ENCODE peak calls at places on chromosomes 3 and 15, in four cellular contexts. E, D, P and H are unnamed samples.

GRCh38 chr3:110413807-110414748 is 657.5 kb upstream of the NECTIN3 start:
- DNase-seq in E (peak), P (no peak), D (peak), H (no peak)

GRCh38 chr3:173711619-173712018 is 314.1 kb downstream of the NLGN1 start:
- DNase-seq in P (no peak), D (no peak), E (no peak), H (no peak)

GRCh38 chr3:133662256-133662773 is 574 bp upstream of the TOPBP1 start:
- DNase-seq in E (peak), D (peak), P (no peak), H (no peak)

GRCh38 chr15:91385301-91385700 is 285.2 kb downstream of the SV2B start:
- DNase-seq in E (peak), D (peak), P (no peak), H (no peak)

GRCh38 chr3:40768536-40768935 is 243.8 kb downstream of the ZNF621 start:
- DNase-seq in E (peak), D (no peak), P (no peak), H (no peak)

GRCh38 chr3:125061170-125061569 is 5.4 kb upstream of the HEG1 start:
- DNase-seq in D (peak), E (peak), P (no peak), H (no peak)

GRCh38 chr15:98999233-98999632 is 8.4 kb downstream of the PGPEP1L start:
- DNase-seq in P (no peak), E (no peak), D (no peak), H (no peak)

GRCh38 chr3:197298858-197299854 is 744 bp upstream of the DLG1 start:
- DNase-seq in D (no peak), E (no peak), P (no peak), H (peak)

GRCh38 chr3:166110102-166110501 is 272.9 kb upstream of the BCHE start:
- DNase-seq in P (no peak), E (no peak), D (no peak), H (no peak)

GRCh38 chr15:66424963-66425612 is 38.4 kb downstream of the MAP2K1 start:
- DNase-seq in P (no peak), D (no peak), E (no peak), H (no peak)

GRCh38 chr3:120425877-120426276 is 24.9 kb downstream of the FSTL1 start:
- DNase-seq in E (peak), P (no peak), D (peak), H (no peak)

GRCh38 chr3:146165370-146165769 is 4.4 kb upstream of the PLOD2 start:
- DNase-seq in D (peak), P (no peak), E (peak), H (no peak)

GRCh38 chr3:108329087-108329486 is 32.7 kb downstream of the HHLA2 start:
- DNase-seq in P (no peak), E (no peak), D (no peak), H (no peak)

GRCh38 chr3:52473031-52473430 is 17.6 kb downstream of the NISCH start:
- DNase-seq in D (no peak), P (no peak), E (no peak), H (no peak)

GRCh38 chr3:30199096-30199734 is 407.2 kb upstream of the TGFBR2 start:
- DNase-seq in D (peak), E (peak), P (peak), H (no peak)

GRCh38 chr3:108953210-108953609 is 469 bp downstream of the GUCA1C start:
- DNase-seq in E (no peak), D (no peak), P (no peak), H (no peak)

GRCh38 chr3:98734737-98735136 is 28.4 kb upstream of the ST3GAL6 start:
- DNase-seq in D (peak), E (no peak), P (no peak), H (no peak)

GRCh38 chr15:72365844-72366243 is 10.0 kb downstream of the HEXA start:
- DNase-seq in P (no peak), D (no peak), E (no peak), H (peak)

GRCh38 chr3:14000556-14000955 is 120.7 kb upstream of the WNT7A start:
- DNase-seq in P (no peak), D (no peak), E (no peak), H (no peak)

GRCh38 chr3:171461087-171461917 is 1.1 kb upstream of the TNIK start:
- DNase-seq in D (peak), P (no peak), E (no peak), H (no peak)

GRCh38 chr3:33645060-33645841 is 72.8 kb downstream of the CLASP2 start:
- DNase-seq in P (no peak), D (peak), E (peak), H (no peak)

GRCh38 chr3:53255360-53255774 is 455 bp downstream of the TKT start:
- DNase-seq in D (no peak), E (no peak), P (peak), H (no peak)

GRCh38 chr3:11655188-11655928 is 11.6 kb upstream of the VGLL4 start:
- DNase-seq in D (peak), P (no peak), E (no peak), H (no peak)

GRCh38 chr15:83993591-83993990 is 242.0 kb upstream of the GOLGA6L4 start:
- DNase-seq in E (no peak), P (no peak), D (peak), H (no peak)